ENCODE peak calls at places on chromosomes 4 and X, in nine cellular contexts. One of them, this sample, is unnamed.
A peak's percentile ranks its signal among the peaks of the same experiment; 100 is the strongest.

GRCh38 chr4:147117400-147117799 is 171.7 kb upstream of the TTC29 start:
- DNase-seq in stimulated activated CD8-positive, alpha-beta memory T cell treated with anti-CD3 and anti-CD28 coated beads, Interleukin-7, amount 100 ng/mL, for 24 hours: no peak
- DNase-seq in dorsolateral prefrontal cortex: no peak
- DNase-seq in RCC 7860: no peak
- DNase-seq in endodermal cell: peak; percentile 64
- DNase-seq in ovary: peak; percentile 60
- DNase-seq in Jurkat, Clone E6-1: no peak
- DNase-seq in choroid plexus epithelial cell: peak; percentile 33
- DNase-seq in T-cell: no peak
- DNase-seq in this sample: no peak

GRCh38 chrX:134469481-134469880 is 9.5 kb downstream of the HPRT1 start:
- DNase-seq in endodermal cell: no peak
- DNase-seq in choroid plexus epithelial cell: peak; percentile 52
- DNase-seq in dorsolateral prefrontal cortex: no peak
- DNase-seq in ovary: no peak
- DNase-seq in Jurkat, Clone E6-1: no peak
- DNase-seq in T-cell: no peak
- DNase-seq in stimulated activated CD8-positive, alpha-beta memory T cell treated with anti-CD3 and anti-CD28 coated beads, Interleukin-7, amount 100 ng/mL, for 24 hours: no peak
- DNase-seq in RCC 7860: peak; percentile 34
- DNase-seq in this sample: no peak

GRCh38 chr4:17578482-17578891 is 1.5 kb downstream of the LAP3 start:
- DNase-seq in choroid plexus epithelial cell: peak; percentile 32
- DNase-seq in RCC 7860: peak; percentile 12
- DNase-seq in endodermal cell: no peak
- DNase-seq in T-cell: no peak
- DNase-seq in Jurkat, Clone E6-1: no peak
- DNase-seq in dorsolateral prefrontal cortex: no peak
- DNase-seq in stimulated activated CD8-positive, alpha-beta memory T cell treated with anti-CD3 and anti-CD28 coated beads, Interleukin-7, amount 100 ng/mL, for 24 hours: no peak
- DNase-seq in ovary: no peak
- DNase-seq in this sample: no peak

GRCh38 chr4:101349346-101350064 is 2.2 kb upstream of the PPP3CA start:
- DNase-seq in choroid plexus epithelial cell: no peak
- DNase-seq in dorsolateral prefrontal cortex: no peak
- DNase-seq in RCC 7860: no peak
- DNase-seq in endodermal cell: no peak
- DNase-seq in ovary: peak; percentile 14
- DNase-seq in T-cell: no peak
- DNase-seq in Jurkat, Clone E6-1: no peak
- DNase-seq in stimulated activated CD8-positive, alpha-beta memory T cell treated with anti-CD3 and anti-CD28 coated beads, Interleukin-7, amount 100 ng/mL, for 24 hours: no peak
- DNase-seq in this sample: peak; percentile 28

GRCh38 chr4:68021185-68021584 is 57.9 kb upstream of the TMPRSS11A start:
- DNase-seq in stimulated activated CD8-positive, alpha-beta memory T cell treated with anti-CD3 and anti-CD28 coated beads, Interleukin-7, amount 100 ng/mL, for 24 hours: no peak
- DNase-seq in endodermal cell: no peak
- DNase-seq in Jurkat, Clone E6-1: no peak
- DNase-seq in dorsolateral prefrontal cortex: no peak
- DNase-seq in ovary: no peak
- DNase-seq in choroid plexus epithelial cell: no peak
- DNase-seq in RCC 7860: peak; percentile 67
- DNase-seq in T-cell: no peak
- DNase-seq in this sample: no peak

GRCh38 chr4:185112104-185112503 is 31.0 kb upstream of the SLC25A4 start:
- DNase-seq in dorsolateral prefrontal cortex: no peak
- DNase-seq in endodermal cell: no peak
- DNase-seq in RCC 7860: peak; percentile 76
- DNase-seq in stimulated activated CD8-positive, alpha-beta memory T cell treated with anti-CD3 and anti-CD28 coated beads, Interleukin-7, amount 100 ng/mL, for 24 hours: no peak
- DNase-seq in T-cell: no peak
- DNase-seq in ovary: peak; percentile 56
- DNase-seq in Jurkat, Clone E6-1: no peak
- DNase-seq in choroid plexus epithelial cell: peak; percentile 96
- DNase-seq in this sample: no peak

GRCh38 chrX:7159132-7159861 is 11.3 kb upstream of the PUDP start:
- DNase-seq in endodermal cell: no peak
- DNase-seq in Jurkat, Clone E6-1: no peak
- DNase-seq in stimulated activated CD8-positive, alpha-beta memory T cell treated with anti-CD3 and anti-CD28 coated beads, Interleukin-7, amount 100 ng/mL, for 24 hours: no peak
- DNase-seq in RCC 7860: no peak
- DNase-seq in T-cell: no peak
- DNase-seq in ovary: no peak
- DNase-seq in choroid plexus epithelial cell: peak; percentile 31
- DNase-seq in dorsolateral prefrontal cortex: no peak
- DNase-seq in this sample: no peak

GRCh38 chr4:67332627-67333026 is 212.7 kb downstream of the CENPC start:
- DNase-seq in endodermal cell: peak; percentile 70
- DNase-seq in RCC 7860: no peak
- DNase-seq in choroid plexus epithelial cell: peak; percentile 19
- DNase-seq in Jurkat, Clone E6-1: peak; percentile 14
- DNase-seq in T-cell: no peak
- DNase-seq in dorsolateral prefrontal cortex: no peak
- DNase-seq in stimulated activated CD8-positive, alpha-beta memory T cell treated with anti-CD3 and anti-CD28 coated beads, Interleukin-7, amount 100 ng/mL, for 24 hours: no peak
- DNase-seq in ovary: no peak
- DNase-seq in this sample: no peak

GRCh38 chrX:3299626-3300025 is 46.8 kb downstream of the MXRA5 start:
- DNase-seq in dorsolateral prefrontal cortex: no peak
- DNase-seq in T-cell: no peak
- DNase-seq in ovary: no peak
- DNase-seq in endodermal cell: no peak
- DNase-seq in RCC 7860: no peak
- DNase-seq in stimulated activated CD8-positive, alpha-beta memory T cell treated with anti-CD3 and anti-CD28 coated beads, Interleukin-7, amount 100 ng/mL, for 24 hours: no peak
- DNase-seq in choroid plexus epithelial cell: peak; percentile 37
- DNase-seq in Jurkat, Clone E6-1: no peak
- DNase-seq in this sample: no peak

This sample was measured in NCI-H1694 treated with DMSO at 0.1 percent for 48 hours.